ENCODE peak calls at places on chromosomes 6 and 20, in six cellular contexts. Y, D, F, X, N and Z are unnamed samples.

GRCh38 chr20:13017883-13018535 is 9.2 kb downstream of the SPTLC3 start:
- DNase-seq in X (no peak), D (no peak), F (no peak), Y (peak; percentile 65), N (no peak), Z (no peak)

GRCh38 chr6:137246801-137247202 is 27.6 kb upstream of the IFNGR1 start:
- DNase-seq in N (no peak), F (no peak), D (no peak), X (no peak), Y (no peak), Z (no peak)

GRCh38 chr6:4102687-4103244 is 23.8 kb upstream of the FAM217A start:
- DNase-seq in F (no peak), N (no peak), D (no peak), Y (no peak), X (no peak), Z (no peak)

GRCh38 chr6:1497593-1498105 is 108.3 kb downstream of the FOXF2 start:
- DNase-seq in F (no peak), Y (no peak), N (no peak), D (no peak), X (no peak), Z (no peak)

GRCh38 chr20:24700166-24700860 is 230.9 kb downstream of the SYNDIG1 start:
- DNase-seq in N (no peak), X (peak; percentile 40), D (no peak), Y (no peak), F (no peak), Z (no peak)

GRCh38 chr20:51176846-51177245 is 153.9 kb upstream of the KCNG1 start:
- DNase-seq in X (no peak), N (no peak), Y (no peak), D (no peak), F (no peak), Z (no peak)

GRCh38 chr20:3222635-3223600 is 13.6 kb downstream of the ITPA start:
- DNase-seq in D (peak; percentile 53), F (peak; percentile 65), X (no peak), Y (no peak), N (no peak), Z (no peak)

GRCh38 chr6:139539852-139540251 is 165.4 kb upstream of the CITED2 start:
- DNase-seq in Y (peak; percentile 99), D (no peak), X (no peak), N (peak; percentile 90), F (no peak), Z (peak; percentile 95)

GRCh38 chr6:33213166-33213988 is 5.1 kb downstream of the RING1 start:
- DNase-seq in N (no peak), Y (peak; percentile 16), X (no peak), F (peak; percentile 39), D (no peak), Z (no peak)

GRCh38 chr20:57219071-57219677 is 47.3 kb downstream of the BMP7 start:
- DNase-seq in X (no peak), Y (no peak), N (no peak), F (no peak), D (no peak), Z (no peak)

GRCh38 chr6:169745405-169745804 is 6.0 kb downstream of the DYNLT2 start:
- DNase-seq in D (no peak), X (no peak), N (no peak), F (no peak), Y (no peak), Z (no peak)

GRCh38 chr20:49381558-49382493 is 100.6 kb downstream of the KCNB1 start:
- DNase-seq in D (no peak), X (no peak), F (no peak), Y (peak; percentile 58), N (peak; percentile 47), Z (no peak)

GRCh38 chr6:114390176-114390575 is 47.4 kb upstream of the HS3ST5 start:
- DNase-seq in Y (no peak), F (no peak), D (no peak), N (peak; percentile 6), X (no peak), Z (no peak)

GRCh38 chr20:17445561-17445960 is 85.6 kb downstream of the BFSP1 start:
- DNase-seq in F (no peak), D (no peak), Y (no peak), X (no peak), N (no peak), Z (no peak)

GRCh38 chr20:38073307-38074010 is 39.9 kb downstream of the RPRD1B start:
- DNase-seq in Y (peak; percentile 98), N (peak; percentile 94), F (peak; percentile 25), X (no peak), D (peak; percentile 10), Z (peak; percentile 93)

GRCh38 chr6:158467923-158468322 is 92.0 kb upstream of the TMEM181 start:
- DNase-seq in Y (no peak), F (no peak), X (no peak), D (no peak), N (no peak), Z (no peak)

GRCh38 chr6:25138024-25138696 is 141.0 kb upstream of the CARMIL1 start:
- DNase-seq in Y (peak; percentile 86), D (peak; percentile 44), F (peak; percentile 82), X (no peak), N (peak; percentile 62), Z (peak; percentile 23)

GRCh38 chr20:63686492-63687321 is 9.7 kb upstream of the TNFRSF6B start:
- DNase-seq in X (no peak), Y (peak; percentile 93), N (peak; percentile 59), F (peak; percentile 88), D (no peak), Z (peak; percentile 8)

GRCh38 chr20:361562-361961 is 14.7 kb downstream of the NRSN2 start:
- DNase-seq in F (no peak), N (no peak), Y (no peak), D (no peak), X (no peak), Z (no peak)

GRCh38 chr6:165782812-165783211 is 119.8 kb upstream of the PDE10A start:
- DNase-seq in F (no peak), Y (no peak), X (no peak), D (no peak), N (no peak), Z (no peak)

GRCh38 chr6:169724554-169725269 is 412 bp upstream of the PHF10 start:
- DNase-seq in N (no peak), F (peak; percentile 57), Y (no peak), X (peak; percentile 88), D (peak; percentile 70), Z (no peak)

GRCh38 chr6:162973975-162974374 is 246.2 kb downstream of the PACRG start:
- DNase-seq in Y (no peak), X (no peak), N (no peak), F (no peak), D (no peak), Z (no peak)

GRCh38 chr6:45432944-45433343 is 55.2 kb upstream of the SUPT3H start:
- DNase-seq in F (no peak), X (no peak), Y (peak; percentile 76), D (no peak), N (no peak), Z (no peak)

GRCh38 chr20:3864518-3864917 is 17.9 kb downstream of the MAVS start:
- DNase-seq in D (no peak), N (no peak), F (no peak), Y (no peak), X (no peak), Z (no peak)

GRCh38 chr6:37696220-37696840 is 1.4 kb downstream of the MDGA1 start:
- DNase-seq in Y (peak; percentile 50), F (peak; percentile 41), X (no peak), D (no peak), N (no peak), Z (no peak)

GRCh38 chr6:14787677-14788076 is 458.2 kb upstream of the JARID2 start:
- DNase-seq in Y (no peak), D (no peak), X (no peak), F (no peak), N (no peak), Z (no peak)

GRCh38 chr6:170212956-170213636 is 77.8 kb downstream of the DLL1 start:
- DNase-seq in F (no peak), N (no peak), Y (no peak), X (peak; percentile 66), D (no peak), Z (no peak)

GRCh38 chr20:53262294-53262840 is 290.2 kb downstream of the TSHZ2 start:
- DNase-seq in F (no peak), X (no peak), Y (no peak), N (no peak), D (no peak), Z (no peak)

GRCh38 chr6:7311171-7311570 is 1.8 kb downstream of the SSR1 start:
- DNase-seq in D (no peak), N (no peak), Y (no peak), F (no peak), X (no peak), Z (no peak)

GRCh38 chr6:161215193-161215592 is 58.7 kb downstream of the AGPAT4 start:
- DNase-seq in N (peak; percentile 78), D (no peak), X (no peak), F (no peak), Y (peak; percentile 97), Z (peak; percentile 99)

GRCh38 chr6:137589067-137589848 is 95.1 kb upstream of the OLIG3 start:
- DNase-seq in X (no peak), Y (peak; percentile 72), F (peak; percentile 74), D (peak; percentile 65), N (no peak), Z (peak; percentile 6)

GRCh38 chr20:32019156-32019510 is 8.9 kb downstream of the CCM2L start:
- DNase-seq in F (no peak), X (no peak), D (no peak), Y (no peak), N (no peak), Z (no peak)

GRCh38 chr6:1591926-1592325 is 17.8 kb upstream of the FOXC1 start:
- DNase-seq in Y (no peak), X (peak; percentile 36), N (no peak), F (no peak), D (no peak), Z (no peak)